ENCODE peak calls at places on chromosome X, in nine cellular contexts. S, L, N, M, G, E, B, O and Y are unnamed samples.

GRCh38 chrX:44735498-44735897 is 108.3 kb upstream of the DUSP21 start:
- DNase-seq in O (no peak), G (no peak), S (no peak), L (no peak), N (no peak), M (no peak), E (no peak), B (no peak), Y (no peak)

GRCh38 chrX:122835886-122836285 is 348.2 kb upstream of the GRIA3 start:
- DNase-seq in E (no peak), M (peak), O (no peak), G (no peak), L (no peak), N (no peak), B (no peak), S (no peak), Y (no peak)

GRCh38 chrX:54415534-54416350 is 24.5 kb upstream of the TSR2 start:
- DNase-seq in B (no peak), S (no peak), E (no peak), M (peak), G (no peak), N (no peak), L (no peak), O (no peak), Y (no peak)

GRCh38 chrX:74924449-74925209 is 623 bp downstream of the NEXMIF start:
- DNase-seq in G (peak), L (peak), B (peak), O (peak), S (peak), M (peak), N (peak), E (peak), Y (peak)

GRCh38 chrX:147981038-147981752 is at the start of gene FMR1NB:
- DNase-seq in L (no peak), G (no peak), O (no peak), B (no peak), M (no peak), N (no peak), E (peak), S (no peak), Y (no peak)

GRCh38 chrX:10043386-10043785 is 76.2 kb downstream of the CLDN34 start:
- DNase-seq in S (no peak), L (no peak), M (no peak), B (no peak), E (no peak), G (no peak), O (no peak), N (no peak), Y (no peak)

GRCh38 chrX:23887448-23887847 is 20.3 kb downstream of the APOO start:
- DNase-seq in G (no peak), N (no peak), O (no peak), M (no peak), E (no peak), L (no peak), S (no peak), B (no peak), Y (no peak)

GRCh38 chrX:14675500-14675899 is 146.2 kb downstream of the GLRA2 start:
- DNase-seq in B (no peak), G (no peak), L (no peak), M (no peak), N (no peak), O (no peak), S (no peak), E (no peak), Y (no peak)

GRCh38 chrX:101682723-101683122 is 23.1 kb upstream of the ARMCX2 start:
- DNase-seq in N (no peak), O (no peak), G (no peak), S (no peak), M (peak), B (no peak), E (no peak), L (no peak), Y (no peak)

GRCh38 chrX:72306085-72306801 is 529 bp upstream of the CITED1 start:
- DNase-seq in L (no peak), N (no peak), B (no peak), S (peak), E (peak), M (peak), O (no peak), G (no peak), Y (peak)

GRCh38 chrX:120514236-120514635 is 45.1 kb upstream of the LAMP2 start:
- DNase-seq in E (peak), B (no peak), G (no peak), L (no peak), S (peak), N (no peak), M (peak), O (no peak), Y (peak)

GRCh38 chrX:112630187-112630586 is 49.6 kb downstream of the LHFPL1 start:
- DNase-seq in S (no peak), N (no peak), E (no peak), L (no peak), M (peak), B (no peak), G (no peak), O (no peak), Y (no peak)

GRCh38 chrX:26845051-26845450 is 618.1 kb downstream of the PPP4R3C start:
- DNase-seq in N (no peak), G (no peak), B (no peak), L (no peak), M (peak), O (no peak), S (no peak), E (no peak), Y (no peak)

GRCh38 chrX:55486736-55487135 is 2.9 kb downstream of the USP51 start:
- DNase-seq in O (no peak), G (no peak), M (peak), B (no peak), N (no peak), E (no peak), S (peak), L (no peak), Y (no peak)

GRCh38 chrX:38138900-38139299 is 81.8 kb downstream of the SRPX start:
- DNase-seq in G (no peak), O (no peak), L (no peak), E (no peak), M (no peak), N (no peak), S (no peak), B (no peak), Y (no peak)

GRCh38 chrX:130902446-130902782 is 595 bp downstream of the ENOX2 start:
- DNase-seq in B (no peak), L (no peak), E (no peak), M (no peak), O (no peak), G (no peak), S (no peak), N (no peak), Y (no peak)

GRCh38 chrX:41906515-41907165 is 16.7 kb downstream of the CASK start:
- DNase-seq in S (peak), N (no peak), M (peak), B (no peak), O (no peak), E (no peak), L (no peak), G (no peak), Y (peak)

GRCh38 chrX:136880003-136880451 is 498 bp downstream of the RBMX start:
- DNase-seq in G (peak), E (peak), O (peak), L (peak), M (no peak), N (peak), B (peak), S (peak), Y (peak)

GRCh38 chrX:27728291-27728690 is 79.5 kb upstream of the MAGEB10 start:
- DNase-seq in O (no peak), L (no peak), N (no peak), M (peak), S (peak), E (no peak), G (no peak), B (no peak), Y (peak)

GRCh38 chrX:54166915-54167314 is 16.1 kb downstream of the FAM120C start:
- DNase-seq in O (no peak), S (no peak), M (no peak), G (no peak), N (no peak), E (no peak), L (no peak), B (no peak), Y (no peak)

GRCh38 chrX:154305481-154306205 is 10.0 kb downstream of the TKTL1 start:
- DNase-seq in L (no peak), B (no peak), E (no peak), S (no peak), G (no peak), N (no peak), O (no peak), M (no peak), Y (no peak)

GRCh38 chrX:154304901-154305300 is 9.3 kb downstream of the TKTL1 start:
- DNase-seq in S (no peak), N (no peak), O (no peak), B (no peak), G (no peak), M (peak), E (no peak), L (no peak), Y (no peak)

GRCh38 chrX:154296731-154297130 is 1.1 kb downstream of the TKTL1 start:
- DNase-seq in E (no peak), B (no peak), S (no peak), N (no peak), O (no peak), L (no peak), M (no peak), G (no peak), Y (no peak)

GRCh38 chrX:154298312-154298711 is 2.7 kb downstream of the TKTL1 start:
- DNase-seq in O (no peak), B (no peak), E (no peak), G (no peak), M (no peak), S (no peak), L (no peak), N (no peak), Y (no peak)

GRCh38 chrX:154300815-154301214 is 5.2 kb downstream of the TKTL1 start:
- DNase-seq in B (no peak), E (no peak), S (no peak), G (no peak), M (no peak), N (no peak), O (no peak), L (no peak), Y (no peak)
- H3K27ac ChIP-seq in B (no peak), E (no peak), S (no peak), G (no peak), M (no peak), N (no peak), O (no peak), L (peak), Y (no peak)

DNA sequence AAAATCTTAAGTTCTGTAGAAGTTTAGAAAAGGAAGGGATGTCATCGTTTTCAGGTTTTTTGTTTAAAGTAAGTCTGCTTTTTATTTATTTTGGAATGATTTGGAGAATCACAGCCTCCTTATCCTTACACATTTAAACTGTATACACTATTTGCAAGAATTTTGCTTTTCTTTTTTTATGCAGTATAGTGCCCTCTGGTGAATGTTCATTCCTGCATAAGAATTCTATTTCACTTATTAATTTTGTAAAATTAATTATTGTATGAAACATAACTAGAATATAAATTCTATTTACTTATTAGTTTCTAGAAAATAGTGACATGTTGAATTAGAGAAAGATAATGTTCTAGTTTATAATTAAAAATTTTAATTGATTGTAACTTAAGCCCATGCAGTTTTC is 44.6 kb downstream of the DACH2 start:
- DNase-seq in L (no peak), B (no peak), O (no peak), E (no peak), N (no peak), G (no peak), M (no peak), S (no peak), Y (no peak)
- TF ChIP-seq CTCF in L (no peak), B (no peak), O (no peak), E (peak), N (no peak), G (no peak), M (peak), S (no peak), Y (no peak)

DNA sequence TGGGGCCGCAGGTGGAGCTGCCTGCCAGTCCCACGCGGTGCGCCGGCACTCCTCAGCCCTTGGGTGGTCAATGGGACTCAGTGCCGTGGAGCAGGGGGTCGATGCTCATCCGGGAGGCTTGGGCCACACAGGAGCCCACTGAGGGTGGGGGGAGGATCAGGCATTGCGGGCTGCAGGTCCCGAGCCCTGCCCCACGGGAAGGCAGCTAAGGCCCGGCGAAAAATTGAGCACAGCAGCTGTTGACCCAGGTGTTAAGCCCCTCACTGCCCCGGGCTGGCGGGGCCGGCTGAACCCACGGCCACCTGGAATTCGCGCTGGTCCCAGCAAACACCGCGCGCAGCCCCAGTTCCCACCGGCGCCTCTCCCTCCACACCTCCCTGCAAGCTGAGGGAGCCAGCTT is 26.1 kb downstream of the VCX2 start:
- DNase-seq in B (no peak), M (no peak), G (no peak), N (no peak), L (no peak), O (no peak), S (no peak), E (no peak), Y (no peak)
- H3K27ac ChIP-seq in B (no peak), M (no peak), G (no peak), N (no peak), L (no peak), O (no peak), S (no peak), E (no peak), Y (no peak)

GRCh38 chrX:110852180-110852579 is 56.6 kb upstream of the CHRDL1 start:
- DNase-seq in G (no peak), O (no peak), M (peak), B (no peak), E (peak), L (no peak), N (no peak), S (peak), Y (peak)
- TF ChIP-seq CTCF in G (no peak), O (no peak), M (peak), B (peak), E (peak), L (no peak), N (peak), S (peak), Y (peak)

GRCh38 chrX:133544105-133544504 is 128.8 kb upstream of the GPC4 start:
- DNase-seq in E (no peak), G (no peak), S (peak), L (no peak), O (no peak), N (no peak), M (peak), B (peak), Y (peak)
- H3K27ac ChIP-seq in E (no peak), G (no peak), S (no peak), L (no peak), O (no peak), N (no peak), M (no peak), B (peak), Y (no peak)

GRCh38 chrX:125374169-125374568 is 54.5 kb downstream of the TEX13C start:
- DNase-seq in M (no peak), L (no peak), B (no peak), O (no peak), N (no peak), E (no peak), G (no peak), S (no peak), Y (no peak)

GRCh38 chrX:125382889-125383288 is 63.2 kb downstream of the TEX13C start:
- DNase-seq in N (no peak), O (no peak), B (no peak), E (no peak), S (no peak), M (no peak), L (no peak), G (no peak), Y (no peak)

GRCh38 chrX:125382148-125382628 is 62.5 kb downstream of the TEX13C start:
- DNase-seq in G (no peak), M (no peak), O (no peak), N (no peak), S (no peak), B (no peak), L (no peak), E (no peak), Y (no peak)

GRCh38 chrX:125378205-125378604 is 58.5 kb downstream of the TEX13C start:
- DNase-seq in S (no peak), O (no peak), E (no peak), G (no peak), M (no peak), N (no peak), L (no peak), B (no peak), Y (peak)
- TF ChIP-seq CTCF in S (no peak), O (no peak), E (no peak), G (no peak), M (no peak), N (no peak), L (no peak), B (no peak), Y (no peak)

DNA sequence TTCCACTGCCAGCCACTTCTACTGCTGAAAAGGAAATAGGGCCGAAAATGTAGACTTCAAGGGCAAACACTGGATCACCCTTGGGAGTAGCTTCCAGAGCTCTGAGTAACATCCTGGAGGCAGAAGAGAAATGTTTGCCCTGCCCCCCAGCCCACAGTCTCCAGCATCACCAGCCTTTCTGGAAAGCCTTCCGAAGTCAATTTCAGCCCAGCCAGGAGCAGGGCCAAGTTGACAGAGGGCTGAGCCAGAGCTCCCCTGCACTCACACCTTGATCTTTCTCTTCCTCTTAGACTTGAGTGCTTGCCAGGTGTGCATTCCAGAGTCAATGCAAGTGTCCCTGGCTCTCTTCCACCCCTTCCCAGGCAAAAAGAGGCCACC is 35.2 kb downstream of the SLC25A5 start:
- DNase-seq in N (peak), M (peak), B (no peak), G (no peak), E (no peak), O (no peak), L (no peak), S (no peak), Y (peak)
- H3K27ac ChIP-seq in N (peak), M (peak), B (no peak), G (no peak), E (no peak), O (no peak), L (no peak), S (peak), Y (peak)